ENCODE peak calls at places on chromosomes 12 and 14, in six cellular contexts. I is PC-9, J is Peyer's patch, E is pancreas, R is keratinocyte, Q is ovary. F is an unnamed sample.

GRCh38 chr14:53509845-53510244 is 356.7 kb upstream of the DDHD1 start:
- DNase-seq in I (no peak), J (no peak), E (no peak), R (peak; percentile 77), Q (peak; percentile 46), F (peak; percentile 68)

GRCh38 chr12:124512667-124513296 is 54.6 kb downstream of the NCOR2 start:
- DNase-seq in I (peak; percentile 89), J (no peak), E (peak; percentile 76), R (no peak), Q (peak; percentile 89), F (peak; percentile 71)

GRCh38 chr14:86088156-86088555 is 558.2 kb downstream of the FLRT2 start:
- DNase-seq in I (no peak), J (no peak), E (no peak), R (no peak), Q (no peak), F (no peak)

GRCh38 chr14:103115845-103116572 is 7.3 kb upstream of the TNFAIP2 start:
- DNase-seq in I (peak; percentile 87), J (no peak), E (no peak), R (no peak), Q (no peak), F (no peak)

GRCh38 chr12:122862872-122863701 is 27.8 kb downstream of the HIP1R start:
- DNase-seq in I (peak; percentile 51), J (no peak), E (no peak), R (no peak), Q (no peak), F (no peak)

GRCh38 chr12:96103067-96103650 is 67.8 kb upstream of the LTA4H start:
- DNase-seq in I (no peak), J (no peak), E (no peak), R (no peak), Q (no peak), F (no peak)

GRCh38 chr14:54338696-54339317 is 58.0 kb upstream of the CDKN3 start:
- DNase-seq in I (peak; percentile 57), J (no peak), E (no peak), R (no peak), Q (no peak), F (no peak)

GRCh38 chr14:74860899-74861733 is 14.8 kb downstream of the PROX2 start:
- DNase-seq in I (peak; percentile 73), J (peak; percentile 95), E (peak; percentile 89), R (peak; percentile 70), Q (peak; percentile 88), F (no peak)

GRCh38 chr14:68594737-68595380 is 198.0 kb downstream of the ZFP36L1 start:
- DNase-seq in I (no peak), J (no peak), E (no peak), R (no peak), Q (no peak), F (no peak)

GRCh38 chr14:94163806-94164205 is 10.3 kb upstream of the PPP4R4 start:
- DNase-seq in I (no peak), J (no peak), E (no peak), R (no peak), Q (no peak), F (no peak)

GRCh38 chr12:119061208-119061796 is 80.0 kb downstream of the SRRM4 start:
- DNase-seq in I (no peak), J (no peak), E (peak; percentile 72), R (no peak), Q (no peak), F (no peak)

GRCh38 chr12:17030338-17030737 is 424.4 kb upstream of the LMO3 start:
- DNase-seq in I (no peak), J (no peak), E (no peak), R (no peak), Q (no peak), F (no peak)

DNA sequence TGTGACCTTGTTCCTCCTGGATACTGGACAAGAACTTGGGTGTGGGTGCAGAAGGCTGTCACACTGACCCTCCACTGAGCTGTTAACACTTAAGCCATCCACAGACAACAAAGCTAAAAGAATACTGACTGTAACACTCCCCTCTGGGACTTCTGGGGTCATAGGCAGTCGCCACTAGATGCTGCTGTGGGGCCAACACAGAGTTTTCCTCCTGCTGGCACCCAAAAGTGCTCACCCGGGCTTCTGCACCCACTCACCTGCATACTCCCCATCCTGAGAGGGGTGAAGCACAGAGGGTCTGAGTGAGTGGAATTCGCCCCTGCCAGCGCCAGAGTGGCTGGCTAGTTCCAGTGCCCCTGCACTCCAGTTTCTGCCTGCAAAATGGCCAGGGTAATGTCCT is 422.4 kb upstream of the LMO3 start:
- DNase-seq in I (no peak), J (no peak), E (no peak), R (no peak), Q (no peak), F (no peak)
- TF ChIP-seq CTCF in I (no peak), J (no peak), E (no peak), R (peak; percentile 16), Q (no peak), F (no peak)

DNA sequence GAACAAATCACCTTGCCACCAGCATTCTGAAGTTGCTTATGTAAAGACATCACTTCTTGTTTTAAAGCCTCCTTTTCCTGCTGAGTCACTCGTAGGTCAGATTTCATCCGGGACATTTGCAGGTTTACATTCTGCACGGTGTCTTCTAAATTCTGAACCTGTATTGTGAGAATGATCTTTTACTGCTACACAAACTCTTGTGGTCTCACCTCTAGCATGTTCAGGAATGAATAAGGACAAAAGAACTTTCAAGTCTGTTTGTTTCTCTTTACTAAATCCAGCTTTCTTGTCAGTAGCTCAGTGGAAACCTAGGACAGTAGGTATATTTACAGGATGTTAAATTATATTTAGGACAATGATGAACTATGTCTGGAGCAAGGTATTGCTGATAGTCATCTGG is 73.5 kb upstream of the SAV1 start:
- DNase-seq in I (peak; percentile 77), J (no peak), E (no peak), R (no peak), Q (no peak), F (no peak)
- H3K36me3 ChIP-seq in I (no peaks in the 10 kb centered on the region), J (no peaks in the 10 kb centered on the region), E (no peaks in the 10 kb centered on the region), R (peaks cover 20% of the 10 kb centered on the region), Q (no peaks in the 10 kb centered on the region), F (peaks cover 2% of the 10 kb centered on the region)

DNA sequence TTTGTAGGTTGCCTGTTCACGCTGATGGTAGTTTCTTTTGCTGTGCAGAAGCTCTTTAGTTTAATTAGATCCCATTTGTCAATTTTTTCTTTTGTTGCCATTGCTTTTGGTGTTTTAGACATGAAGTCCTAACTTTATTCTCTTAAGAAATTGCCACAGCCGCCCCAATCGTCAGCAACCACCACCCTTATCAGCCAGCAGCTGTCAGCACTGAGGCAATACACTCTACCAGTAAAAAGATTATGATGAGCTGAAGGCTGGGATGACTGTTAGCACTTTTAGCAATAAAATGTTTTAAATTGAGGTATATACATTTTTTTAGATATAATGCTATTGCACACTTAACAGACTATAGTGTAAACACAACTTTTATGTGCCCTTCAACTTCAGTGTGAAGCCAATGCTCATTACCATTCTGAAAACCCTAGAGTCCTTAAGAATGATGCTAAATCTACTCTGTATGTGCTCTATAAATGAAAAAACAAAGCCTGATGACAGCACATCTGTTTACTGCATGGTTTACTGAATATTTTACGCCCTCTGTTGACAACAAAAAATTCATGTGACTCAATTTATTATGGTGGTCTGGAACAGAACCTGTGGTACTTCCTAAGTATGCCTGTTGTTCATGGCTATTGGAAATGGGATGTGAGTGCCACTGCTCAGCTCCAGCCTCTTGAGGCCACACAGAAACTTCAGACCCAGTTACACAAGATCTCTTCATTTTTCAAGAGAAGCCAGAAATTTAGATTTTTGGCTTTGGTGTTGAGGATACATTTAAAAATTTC is 197.4 kb downstream of the DUSP6 start:
- DNase-seq in I (no peak), J (no peak), E (no peak), R (no peak), Q (no peak), F (no peak)
- TF ChIP-seq CTCF in I (no peak), J (no peak), E (no peak), R (no peak), Q (no peak), F (no peak)

DNA sequence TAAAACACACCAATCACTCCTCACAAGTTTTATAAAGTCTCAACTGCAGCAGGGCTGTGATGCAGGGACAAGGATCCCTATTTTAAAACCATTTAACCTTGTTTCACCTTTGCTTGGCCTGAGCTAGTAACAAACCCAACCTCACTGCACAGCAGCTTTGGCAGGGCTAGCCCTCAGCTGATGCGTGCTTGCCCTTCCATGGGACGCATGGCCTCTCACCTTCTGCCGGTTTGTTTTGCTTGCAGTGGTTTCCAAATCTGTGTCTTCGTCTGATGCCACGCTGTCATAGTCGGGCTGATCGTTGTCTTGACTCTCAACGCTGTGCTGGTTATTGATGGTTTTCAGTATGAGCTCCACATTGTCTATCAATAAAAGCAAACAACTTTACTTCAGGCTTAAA is 43.3 kb downstream of the GIT2 start:
- DNase-seq in I (no peak), J (no peak), E (no peak), R (no peak), Q (no peak), F (no peak)
- H3K36me3 ChIP-seq in I (peaks cover 22% of the 10 kb centered on the region), J (no peaks in the 10 kb centered on the region), E (no peaks in the 10 kb centered on the region), R (peaks cover 21% of the 10 kb centered on the region), Q (no peaks in the 10 kb centered on the region), F (peaks cover 8% of the 10 kb centered on the region)

GRCh38 chr14:29911815-29912214 is 15.8 kb downstream of the PRKD1 start:
- DNase-seq in I (no peak), J (no peak), E (no peak), R (no peak), Q (no peak), F (no peak)
- TF ChIP-seq CTCF in I (no peak), J (no peak), E (no peak), R (no peak), Q (no peak), F (no peak)

GRCh38 chr12:50742776-50743175 is 21.1 kb upstream of the ATF1 start:
- DNase-seq in I (no peak), J (no peak), E (no peak), R (no peak), Q (no peak), F (no peak)
- H3K36me3 ChIP-seq in I (peaks cover 10% of the 10 kb centered on the region), J (no peaks in the 10 kb centered on the region), E (no peaks in the 10 kb centered on the region), R (peaks cover 43% of the 10 kb centered on the region), Q (no peaks in the 10 kb centered on the region), F (peaks cover 15% of the 10 kb centered on the region)

DNA sequence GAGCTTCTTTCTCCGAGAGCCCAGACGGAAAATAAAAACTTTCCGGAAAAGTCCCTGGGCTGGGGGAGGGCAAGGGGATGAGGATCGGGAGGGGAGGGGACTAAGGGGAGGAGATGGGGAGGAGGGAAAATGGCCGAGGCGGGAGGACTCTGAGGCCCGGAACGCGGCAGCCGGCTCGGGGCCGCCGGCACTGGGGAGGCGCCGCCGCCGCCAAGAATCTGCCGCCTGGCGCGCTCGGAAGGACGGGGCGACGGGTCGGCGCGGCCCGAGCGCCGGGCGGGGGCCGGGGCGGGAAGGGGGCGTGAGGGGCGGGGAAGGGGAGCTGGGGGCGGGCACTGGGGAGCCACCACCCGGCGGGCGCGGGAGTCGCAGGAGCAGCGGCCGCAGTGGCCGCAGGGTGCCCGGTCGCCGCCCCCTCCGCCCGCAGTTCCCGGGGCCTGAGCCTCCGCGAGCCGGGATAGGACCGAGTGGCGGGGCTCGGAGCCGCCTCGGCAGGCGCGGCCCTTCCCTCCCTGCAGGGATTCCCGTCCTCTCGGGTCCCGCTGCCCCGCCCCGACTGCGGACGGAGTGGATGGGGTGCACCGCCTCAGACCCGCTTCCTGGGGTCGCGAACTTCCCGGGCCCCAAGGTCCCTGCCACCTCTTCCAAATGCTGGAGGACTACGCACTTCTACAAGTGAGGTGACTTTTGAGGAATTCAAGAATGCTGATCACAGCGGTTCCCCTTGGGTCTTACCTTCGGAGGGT is at the start of gene PRKD1:
- DNase-seq in I (no peak), J (peak; percentile 17), E (peak; percentile 66), R (no peak), Q (peak; percentile 62), F (no peak)
- TF ChIP-seq CTCF in I (no peak), J (no peak), E (no peak), R (no peak), Q (no peak), F (peak; percentile 11)

F was measured in BJ.